ENCODE peak calls at places on chromosomes 5 and 9, in nine cellular contexts. W, R, G, S, J, B, T, U and E are unnamed samples. For H3K36me3, the result is how much of the 10 kb centered on the place peaks cover.

GRCh38 chr5:54904425-54904824 is 81.0 kb downstream of the ESM1 start:
- DNase-seq in W (peak), T (peak), S (no peak), G (no peak), R (no peak), B (no peak), U (peak), J (peak), E (no peak)

GRCh38 chr5:115179959-115180709 is 10.4 kb upstream of the TRIM36 start:
- DNase-seq in J (peak), G (no peak), W (peak), B (peak), R (no peak), U (peak), T (peak), S (peak), E (peak)

GRCh38 chr9:16180546-16180945 is 627.7 kb downstream of the CCDC171 start:
- DNase-seq in T (no peak), R (no peak), G (no peak), S (no peak), U (no peak), B (no peak), J (peak), W (peak), E (no peak)

GRCh38 chr5:79878721-79879336 is 112.2 kb downstream of the MTX3 start:
- DNase-seq in S (no peak), W (no peak), J (no peak), T (peak), B (no peak), U (peak), G (no peak), R (no peak), E (no peak)

GRCh38 chr9:84759300-84759750 is 89.8 kb downstream of the NTRK2 start:
- DNase-seq in R (no peak), T (no peak), G (peak), U (no peak), B (no peak), W (no peak), S (no peak), J (no peak), E (no peak)

GRCh38 chr9:32705059-32705458 is 69.6 kb upstream of the TAF1L start:
- DNase-seq in R (no peak), J (peak), S (no peak), T (no peak), U (no peak), B (no peak), W (peak), G (no peak), E (no peak)

GRCh38 chr5:32233220-32233695 is 59.1 kb upstream of the GOLPH3 start:
- DNase-seq in B (no peak), R (no peak), S (no peak), U (no peak), W (no peak), G (no peak), J (no peak), T (no peak), E (peak)

GRCh38 chr9:136853596-136854112 is 1.5 kb downstream of the MAMDC4 start:
- DNase-seq in U (no peak), T (no peak), J (no peak), B (peak), S (peak), R (peak), W (no peak), G (no peak), E (no peak)

GRCh38 chr5:80288177-80288576 is 31.6 kb upstream of the SPZ1 start:
- DNase-seq in S (no peak), U (no peak), J (no peak), R (no peak), T (no peak), B (no peak), W (no peak), G (no peak), E (no peak)

GRCh38 chr9:29701536-29701935 is 2128.3 kb upstream of the C9orf72 start:
- DNase-seq in B (no peak), T (no peak), R (no peak), G (no peak), J (no peak), W (no peak), S (no peak), U (no peak), E (no peak)

GRCh38 chr5:140073296-140073695 is 30.2 kb upstream of the NRG2 start:
- DNase-seq in B (no peak), S (no peak), J (peak), T (no peak), W (peak), R (no peak), U (peak), G (no peak), E (no peak)

GRCh38 chr5:107155667-107156066 is 515.1 kb downstream of the EFNA5 start:
- DNase-seq in G (no peak), J (no peak), B (no peak), T (no peak), S (no peak), R (no peak), W (no peak), U (no peak), E (no peak)

GRCh38 chr5:138391859-138392386 is 39.4 kb downstream of the KDM3B start:
- DNase-seq in G (no peak), W (no peak), T (peak), B (no peak), S (no peak), U (no peak), R (no peak), J (no peak), E (no peak)

GRCh38 chr5:104800440-104801048 is 1238.0 kb upstream of the NUDT12 start:
- DNase-seq in W (no peak), U (peak), B (no peak), G (no peak), R (no peak), S (no peak), J (no peak), T (peak), E (no peak)

GRCh38 chr9:61667559-61668121 is 477.8 kb downstream of the SPATA31A7 start:
- DNase-seq in B (peak), R (peak), G (no peak), U (no peak), S (no peak), J (no peak), W (no peak), T (no peak), E (no peak)

GRCh38 chr9:23309800-23310199 is 516.2 kb downstream of the ELAVL2 start:
- DNase-seq in W (no peak), S (no peak), R (no peak), T (no peak), B (no peak), G (no peak), J (no peak), U (no peak), E (no peak)

GRCh38 chr9:87862536-87863268 is 20.0 kb upstream of the SPATA31E1 start:
- DNase-seq in T (no peak), B (no peak), G (peak), J (peak), R (no peak), S (no peak), W (peak), U (no peak), E (no peak)

GRCh38 chr5:14912206-14912605 is 40.6 kb upstream of the ANKH start:
- DNase-seq in J (no peak), G (no peak), R (no peak), B (no peak), U (no peak), S (no peak), T (no peak), W (no peak), E (no peak)

GRCh38 chr5:14906628-14907027 is 35.0 kb upstream of the ANKH start:
- DNase-seq in J (no peak), U (no peak), G (no peak), T (no peak), R (no peak), B (no peak), S (no peak), W (no peak), E (no peak)

GRCh38 chr5:14913141-14913540 is 41.6 kb upstream of the ANKH start:
- DNase-seq in T (no peak), G (no peak), J (no peak), W (peak), S (no peak), R (no peak), B (no peak), U (no peak), E (no peak)

GRCh38 chr5:14909369-14909768 is 37.8 kb upstream of the ANKH start:
- DNase-seq in B (no peak), T (no peak), J (no peak), S (no peak), U (no peak), W (no peak), G (no peak), R (no peak), E (no peak)

DNA sequence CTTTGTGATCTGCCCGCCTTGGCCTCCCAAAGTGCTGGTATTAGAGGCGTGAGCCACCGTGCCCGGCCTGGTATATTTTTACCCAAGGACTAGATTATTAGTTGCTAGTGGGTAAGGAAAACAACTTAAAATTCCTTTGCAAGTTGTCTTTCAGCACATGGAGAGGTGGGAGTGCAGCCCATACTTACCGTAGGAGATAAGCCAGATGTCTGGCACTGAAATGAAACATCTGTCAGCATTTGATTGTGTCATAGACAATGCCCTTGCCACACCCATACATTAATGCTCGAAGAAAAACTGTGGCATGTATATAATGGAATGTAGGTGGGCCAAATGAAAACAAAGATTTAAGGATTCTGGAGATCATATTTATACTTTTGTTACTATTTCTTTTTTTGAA is 36.6 kb upstream of the ANKH start:
- DNase-seq in G (no peak), T (no peak), W (peak), S (no peak), J (peak), U (no peak), B (no peak), R (no peak), E (no peak)
- TF ChIP-seq CTCF in G (no peak), T (no peak), W (no peak), S (no peak), J (no peak), U (no peak), B (no peak), R (no peak), E (no peak)

GRCh38 chr9:71858102-71858798 is 52.7 kb downstream of the ABHD17B start:
- DNase-seq in B (no peak), S (no peak), G (no peak), J (no peak), U (no peak), R (no peak), W (no peak), T (no peak), E (no peak)
- H3K36me3 ChIP-seq in B (under half), S (under half), G (under half), J (under half), U (under half), R (under half), W (under half), T (under half), E (under half)

DNA sequence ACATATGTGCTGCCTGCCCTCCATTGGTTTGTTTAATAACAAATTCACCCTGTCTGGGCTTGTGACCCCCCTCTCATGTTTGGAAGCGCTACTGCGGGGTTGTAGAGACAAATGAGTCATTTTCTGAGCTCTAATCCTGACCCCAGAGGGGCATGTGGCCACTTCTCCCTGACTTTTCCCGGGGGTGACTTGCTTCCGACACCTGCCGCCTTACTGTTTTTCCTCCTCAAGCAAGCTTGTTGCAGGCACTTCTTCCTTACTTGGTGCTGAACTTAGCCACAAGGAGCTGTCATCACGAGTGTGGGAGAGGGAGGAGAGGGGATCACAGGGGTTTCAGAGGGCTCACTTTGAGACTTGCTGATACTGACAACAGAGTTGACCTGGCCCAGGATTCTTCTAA is 76.0 kb downstream of the LMNB1 start:
- DNase-seq in R (no peak), W (no peak), U (no peak), B (no peak), G (no peak), T (no peak), S (no peak), J (no peak), E (no peak)
- TF ChIP-seq CTCF in R (no peak), W (no peak), U (no peak), B (no peak), G (no peak), T (no peak), S (no peak), J (no peak), E (no peak)

GRCh38 chr9:86324901-86325300 is 29.3 kb downstream of the TUT7 start:
- DNase-seq in W (peak), S (no peak), B (no peak), T (no peak), G (no peak), U (no peak), R (no peak), J (peak), E (no peak)
- H3K36me3 ChIP-seq in W (under half), S (under half), B (under half), T (under half), G (under half), U (under half), R (half or more), J (under half), E (half or more)

GRCh38 chr5:146906803-146907202 is 28.2 kb upstream of the PPP2R2B start:
- DNase-seq in T (peak), S (no peak), J (no peak), U (peak), R (no peak), W (peak), B (no peak), G (no peak), E (no peak)
- TF ChIP-seq CTCF in T (peak), S (no peak), J (no peak), U (peak), R (no peak), W (no peak), B (no peak), G (no peak), E (no peak)